ENCODE peak calls at places on chromosomes 2 and 18, in seven cellular contexts. One of them, this sample, is unnamed.
A peak's percentile ranks its signal among the peaks of the same experiment; 100 is the strongest.

GRCh38 chr18:69217271-69217670 is 183.4 kb upstream of the DOK6 start:
- DNase-seq in hepatocyte: no peak
- DNase-seq in mucosa of descending colon: no peak
- DNase-seq in body of pancreas: no peak
- DNase-seq in kidney: no peak
- DNase-seq in fibroblast of lung: no peak
- DNase-seq in H1: no peak
- DNase-seq in this sample: no peak

GRCh38 chr18:28175047-28175929 is 1.6 kb downstream of the CDH2 start:
- DNase-seq in hepatocyte: peak; percentile 82
- DNase-seq in mucosa of descending colon: no peak
- DNase-seq in body of pancreas: no peak
- DNase-seq in kidney: peak; percentile 81
- DNase-seq in fibroblast of lung: peak; percentile 70
- DNase-seq in H1: no peak
- DNase-seq in this sample: no peak

GRCh38 chr2:174027956-174028355 is 62.8 kb upstream of the SP3 start:
- DNase-seq in hepatocyte: no peak
- DNase-seq in mucosa of descending colon: no peak
- DNase-seq in body of pancreas: no peak
- DNase-seq in kidney: no peak
- DNase-seq in fibroblast of lung: no peak
- DNase-seq in H1: no peak
- DNase-seq in this sample: no peak

GRCh38 chr2:200618590-200619021 is 32.8 kb downstream of the AOX1 start:
- DNase-seq in hepatocyte: peak; percentile 16
- DNase-seq in mucosa of descending colon: no peak
- DNase-seq in body of pancreas: no peak
- DNase-seq in kidney: no peak
- DNase-seq in fibroblast of lung: peak; percentile 44
- DNase-seq in H1: no peak
- DNase-seq in this sample: no peak

GRCh38 chr2:60260646-60261296 is 292.7 kb downstream of the BCL11A start:
- DNase-seq in hepatocyte: no peak
- DNase-seq in mucosa of descending colon: no peak
- DNase-seq in body of pancreas: peak; percentile 32
- DNase-seq in kidney: no peak
- DNase-seq in fibroblast of lung: no peak
- DNase-seq in H1: no peak
- DNase-seq in this sample: peak; percentile 82

GRCh38 chr18:68660355-68661183 is 54.3 kb downstream of the TMX3 start:
- DNase-seq in hepatocyte: peak; percentile 66
- DNase-seq in mucosa of descending colon: no peak
- DNase-seq in body of pancreas: no peak
- DNase-seq in kidney: no peak
- DNase-seq in fibroblast of lung: peak; percentile 50
- DNase-seq in H1: no peak
- DNase-seq in this sample: no peak

GRCh38 chr2:67574230-67574629 is 177.1 kb downstream of the ETAA1 start:
- DNase-seq in hepatocyte: no peak
- DNase-seq in mucosa of descending colon: no peak
- DNase-seq in body of pancreas: no peak
- DNase-seq in kidney: no peak
- DNase-seq in fibroblast of lung: peak; percentile 90
- DNase-seq in H1: no peak
- DNase-seq in this sample: no peak

GRCh38 chr2:128450211-128451015 is 131.7 kb upstream of the HS6ST1 start:
- DNase-seq in hepatocyte: no peak
- DNase-seq in mucosa of descending colon: no peak
- DNase-seq in body of pancreas: no peak
- DNase-seq in kidney: no peak
- DNase-seq in fibroblast of lung: no peak
- DNase-seq in H1: peak; percentile 39
- DNase-seq in this sample: peak; percentile 51

GRCh38 chr2:31919499-31919898 is 91.3 kb downstream of the MEMO1 start:
- DNase-seq in hepatocyte: no peak
- DNase-seq in mucosa of descending colon: no peak
- DNase-seq in body of pancreas: no peak
- DNase-seq in kidney: no peak
- DNase-seq in fibroblast of lung: no peak
- DNase-seq in H1: no peak
- DNase-seq in this sample: no peak

GRCh38 chr2:187264612-187265011 is 183.4 kb downstream of the CALCRL start:
- DNase-seq in hepatocyte: no peak
- DNase-seq in mucosa of descending colon: no peak
- DNase-seq in body of pancreas: no peak
- DNase-seq in kidney: no peak
- DNase-seq in fibroblast of lung: no peak
- DNase-seq in H1: no peak
- DNase-seq in this sample: no peak

GRCh38 chr18:24271381-24272331 is 126.0 kb downstream of the OSBPL1A start:
- DNase-seq in hepatocyte: peak; percentile 90
- DNase-seq in mucosa of descending colon: peak; percentile 86
- DNase-seq in body of pancreas: peak; percentile 85
- DNase-seq in kidney: peak; percentile 92
- DNase-seq in fibroblast of lung: peak; percentile 84
- DNase-seq in H1: peak; percentile 84
- DNase-seq in this sample: peak; percentile 92

GRCh38 chr2:172448544-172449267 is 21.3 kb downstream of the ITGA6 start:
- DNase-seq in hepatocyte: no peak
- DNase-seq in mucosa of descending colon: peak; percentile 68
- DNase-seq in body of pancreas: no peak
- DNase-seq in kidney: no peak
- DNase-seq in fibroblast of lung: no peak
- DNase-seq in H1: no peak
- DNase-seq in this sample: no peak

GRCh38 chr2:240169486-240170353 is 29.3 kb upstream of the OTOS start:
- DNase-seq in hepatocyte: no peak
- DNase-seq in mucosa of descending colon: no peak
- DNase-seq in body of pancreas: no peak
- DNase-seq in kidney: peak; percentile 46
- DNase-seq in fibroblast of lung: no peak
- DNase-seq in H1: no peak
- DNase-seq in this sample: peak; percentile 59

GRCh38 chr2:134120160-134120717 is 133.6 kb upstream of the MGAT5 start:
- DNase-seq in hepatocyte: peak; percentile 49
- DNase-seq in mucosa of descending colon: peak; percentile 63
- DNase-seq in body of pancreas: no peak
- DNase-seq in kidney: peak; percentile 79
- DNase-seq in fibroblast of lung: no peak
- DNase-seq in H1: peak; percentile 62
- DNase-seq in this sample: peak; percentile 70

GRCh38 chr2:142330458-142330857 is 199.6 kb upstream of the LRP1B start:
- DNase-seq in hepatocyte: no peak
- DNase-seq in mucosa of descending colon: no peak
- DNase-seq in body of pancreas: no peak
- DNase-seq in kidney: no peak
- DNase-seq in fibroblast of lung: no peak
- DNase-seq in H1: no peak
- DNase-seq in this sample: no peak

GRCh38 chr2:85648619-85649018 is 19.4 kb downstream of the SFTPB start:
- DNase-seq in hepatocyte: peak; percentile 35
- DNase-seq in mucosa of descending colon: no peak
- DNase-seq in body of pancreas: no peak
- DNase-seq in kidney: no peak
- DNase-seq in fibroblast of lung: peak; percentile 35
- DNase-seq in H1: no peak
- DNase-seq in this sample: no peak

GRCh38 chr2:43312751-43313641 is 86.6 kb upstream of the ZFP36L2 start:
- DNase-seq in hepatocyte: no peak
- DNase-seq in mucosa of descending colon: no peak
- DNase-seq in body of pancreas: peak; percentile 75
- DNase-seq in kidney: peak; percentile 80
- DNase-seq in fibroblast of lung: peak; percentile 85
- DNase-seq in H1: no peak
- DNase-seq in this sample: no peak

GRCh38 chr2:141554810-141555209 is 576.0 kb downstream of the LRP1B start:
- DNase-seq in hepatocyte: peak; percentile 60
- DNase-seq in mucosa of descending colon: no peak
- DNase-seq in body of pancreas: peak; percentile 4
- DNase-seq in kidney: no peak
- DNase-seq in fibroblast of lung: peak; percentile 41
- DNase-seq in H1: no peak
- DNase-seq in this sample: no peak

GRCh38 chr18:53451902-53452301 is 772.6 kb downstream of the MBD2 start:
- DNase-seq in hepatocyte: no peak
- DNase-seq in mucosa of descending colon: no peak
- DNase-seq in body of pancreas: no peak
- DNase-seq in kidney: no peak
- DNase-seq in fibroblast of lung: no peak
- DNase-seq in H1: no peak
- DNase-seq in this sample: no peak

GRCh38 chr2:191927991-191928390 is 81.1 kb upstream of the CAVIN2 start:
- DNase-seq in hepatocyte: no peak
- DNase-seq in mucosa of descending colon: no peak
- DNase-seq in body of pancreas: no peak
- DNase-seq in kidney: no peak
- DNase-seq in fibroblast of lung: peak; percentile 85
- DNase-seq in H1: no peak
- DNase-seq in this sample: no peak

GRCh38 chr2:169072163-169072925 is 3.0 kb downstream of the DHRS9 start:
- DNase-seq in hepatocyte: no peak
- DNase-seq in mucosa of descending colon: no peak
- DNase-seq in body of pancreas: peak; percentile 14
- DNase-seq in kidney: no peak
- DNase-seq in fibroblast of lung: no peak
- DNase-seq in H1: no peak
- DNase-seq in this sample: no peak

GRCh38 chr18:22683196-22683676 is 249.9 kb upstream of the RBBP8 start:
- DNase-seq in hepatocyte: peak; percentile 95
- DNase-seq in mucosa of descending colon: peak; percentile 90
- DNase-seq in body of pancreas: peak; percentile 88
- DNase-seq in kidney: peak; percentile 86
- DNase-seq in fibroblast of lung: peak; percentile 97
- DNase-seq in H1: no peak
- DNase-seq in this sample: no peak

GRCh38 chr18:67301592-67301991 is 214.9 kb downstream of the DSEL start:
- DNase-seq in hepatocyte: no peak
- DNase-seq in mucosa of descending colon: no peak
- DNase-seq in body of pancreas: no peak
- DNase-seq in kidney: no peak
- DNase-seq in fibroblast of lung: peak; percentile 28
- DNase-seq in H1: no peak
- DNase-seq in this sample: no peak

DNA sequence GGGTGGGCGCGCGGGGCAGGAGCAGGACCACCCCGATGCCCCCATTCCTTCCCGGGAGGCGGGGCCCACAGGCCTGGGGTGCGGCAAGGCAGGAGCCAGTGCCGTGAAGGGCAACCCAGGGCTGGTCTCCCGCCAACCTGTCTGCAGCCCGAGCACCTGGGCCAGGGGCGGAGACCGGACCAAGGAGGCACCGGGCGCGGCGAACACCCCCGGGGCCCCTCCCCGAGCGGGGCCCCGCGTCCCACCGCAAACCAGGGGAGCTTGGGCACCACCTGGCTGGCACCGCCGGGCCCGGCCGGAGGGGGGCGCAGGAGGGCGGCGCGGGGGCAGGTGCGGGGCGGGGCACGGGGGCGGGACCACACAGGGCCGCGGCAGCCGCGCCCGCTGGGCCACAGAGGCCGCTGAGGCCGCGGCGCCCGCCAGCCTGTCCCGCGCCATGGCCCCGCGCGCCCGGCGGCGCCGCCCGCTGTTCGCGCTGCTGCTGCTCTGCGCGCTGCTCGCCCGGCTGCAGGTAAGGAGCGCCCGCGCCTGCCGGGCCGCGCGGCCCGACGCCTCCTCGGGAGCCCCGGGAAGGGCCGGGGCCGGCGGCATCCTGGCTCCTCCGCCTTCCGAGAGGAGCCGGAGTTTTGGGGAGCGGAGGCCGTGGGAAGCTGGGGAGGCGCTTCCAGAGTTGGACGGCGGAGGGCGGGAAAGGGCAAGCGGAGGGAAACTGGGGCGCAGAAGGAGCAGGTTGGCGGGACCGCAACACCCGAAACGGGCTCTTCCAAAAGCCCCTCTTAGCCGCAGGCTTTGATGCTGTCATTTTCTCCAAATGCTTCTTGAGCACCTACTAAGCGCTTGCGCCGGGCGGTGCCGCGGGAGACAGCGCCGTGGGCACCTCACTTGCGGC is at the start of gene TNFRSF11A:
- DNase-seq in hepatocyte: peak; percentile 83
- DNase-seq in mucosa of descending colon: peak; percentile 90
- DNase-seq in body of pancreas: peak; percentile 64
- DNase-seq in kidney: peak; percentile 82
- DNase-seq in fibroblast of lung: no peak
- DNase-seq in H1: peak; percentile 89
- DNase-seq in this sample: peak; percentile 83
- TF ChIP-seq CTCF in hepatocyte: peak; percentile 45
- TF ChIP-seq CTCF in mucosa of descending colon: peak; percentile 53
- TF ChIP-seq CTCF in body of pancreas: peak; percentile 36
- TF ChIP-seq CTCF in kidney: peak; percentile 28
- TF ChIP-seq CTCF in fibroblast of lung: no peak
- TF ChIP-seq CTCF in H1: peak; percentile 30
- TF ChIP-seq CTCF in this sample: peak; percentile 10

DNA sequence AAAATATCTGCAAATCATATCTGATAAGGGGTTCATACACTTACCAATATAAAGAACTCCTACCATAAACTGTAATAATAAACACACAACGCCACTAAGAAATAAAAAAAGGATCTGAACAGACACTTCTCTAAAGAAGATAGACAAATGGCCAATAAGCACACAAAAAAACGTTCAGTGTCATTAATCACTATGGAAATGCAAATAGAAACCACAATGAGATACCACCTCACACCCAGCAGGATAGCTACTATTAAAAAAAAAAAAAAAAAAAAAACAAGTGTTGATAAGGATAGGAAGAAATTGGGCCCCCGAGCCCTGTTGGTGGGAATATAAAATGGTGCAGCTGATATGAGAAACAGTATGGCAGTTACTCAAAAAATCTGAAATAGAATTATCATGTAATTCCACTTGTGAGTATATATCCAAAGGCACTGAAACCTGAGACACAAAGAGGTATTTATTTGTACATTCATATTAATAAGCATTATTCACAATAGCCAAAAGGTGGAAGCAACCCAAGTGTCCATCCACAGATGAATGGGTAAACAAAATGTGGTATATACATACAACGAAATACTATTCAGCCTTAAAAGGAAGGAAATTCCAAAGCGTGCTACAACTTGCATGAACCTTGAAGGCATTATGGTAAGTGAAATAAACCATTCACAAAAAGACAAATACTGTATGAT is 18.0 kb downstream of the REV1 start:
- DNase-seq in hepatocyte: no peak
- DNase-seq in mucosa of descending colon: no peak
- DNase-seq in body of pancreas: no peak
- DNase-seq in kidney: no peak
- DNase-seq in fibroblast of lung: no peak
- DNase-seq in H1: no peak
- DNase-seq in this sample: no peak
- H3K4me1 ChIP-seq in hepatocyte: peaks cover 44% of the 10 kb centered on the region
- H3K4me1 ChIP-seq in mucosa of descending colon: peaks cover 21% of the 10 kb centered on the region
- H3K4me1 ChIP-seq in body of pancreas: peaks cover 59% of the 10 kb centered on the region
- H3K4me1 ChIP-seq in kidney: peaks cover 16% of the 10 kb centered on the region
- H3K4me1 ChIP-seq in fibroblast of lung: peaks cover 5% of the 10 kb centered on the region
- H3K4me1 ChIP-seq in H1: peaks cover 11% of the 10 kb centered on the region
- H3K4me1 ChIP-seq in this sample: peaks cover 21% of the 10 kb centered on the region

GRCh38 chr18:78612801-78613200 is 366.8 kb upstream of the SALL3 start:
- DNase-seq in hepatocyte: no peak
- DNase-seq in mucosa of descending colon: no peak
- DNase-seq in body of pancreas: no peak
- DNase-seq in kidney: no peak
- DNase-seq in fibroblast of lung: no peak
- DNase-seq in H1: no peak
- DNase-seq in this sample: no peak
- TF ChIP-seq CTCF in hepatocyte: no peak
- TF ChIP-seq CTCF in mucosa of descending colon: no peak
- TF ChIP-seq CTCF in body of pancreas: no peak
- TF ChIP-seq CTCF in kidney: no peak
- TF ChIP-seq CTCF in fibroblast of lung: no peak
- TF ChIP-seq CTCF in H1: no peak
- TF ChIP-seq CTCF in this sample: no peak

GRCh38 chr2:182680838-182681237 is 35.2 kb upstream of the DNAJC10 start:
- DNase-seq in hepatocyte: no peak
- DNase-seq in mucosa of descending colon: no peak
- DNase-seq in body of pancreas: no peak
- DNase-seq in kidney: no peak
- DNase-seq in fibroblast of lung: no peak
- DNase-seq in H1: no peak
- DNase-seq in this sample: no peak
- H3K4me1 ChIP-seq in hepatocyte: no peaks in the 10 kb centered on the region
- H3K4me1 ChIP-seq in mucosa of descending colon: no peaks in the 10 kb centered on the region
- H3K4me1 ChIP-seq in body of pancreas: no peaks in the 10 kb centered on the region
- H3K4me1 ChIP-seq in kidney: no peaks in the 10 kb centered on the region
- H3K4me1 ChIP-seq in fibroblast of lung: no peaks in the 10 kb centered on the region
- H3K4me1 ChIP-seq in H1: no peaks in the 10 kb centered on the region
- H3K4me1 ChIP-seq in this sample: no peaks in the 10 kb centered on the region

This sample was measured in upper lobe of right lung.